ENCODE peak calls at places on chromosomes 11 and 22, in nine cellular contexts. One of them, this sample, is unnamed.
A peak's percentile ranks its signal among the peaks of the same experiment; 100 is the strongest.

GRCh38 chr11:296206-296975 is 2.9 kb downstream of the IFITM5 start:
- DNase-seq in MM.1S: no peak
- DNase-seq in ovary: no peak
- DNase-seq in keratinocyte: no peak
- DNase-seq in cardiac muscle cell: no peak
- DNase-seq in thoracic aorta: no peak
- DNase-seq in stomach: no peak
- DNase-seq in OCI-LY7: no peak
- DNase-seq in uterus: peak; percentile 8
- DNase-seq in this sample: no peak

GRCh38 chr11:15769203-15769602 is 587.1 kb downstream of the SOX6 start:
- DNase-seq in ovary: no peak
- DNase-seq in stomach: peak; percentile 55
- DNase-seq in uterus: no peak
- DNase-seq in MM.1S: no peak
- DNase-seq in thoracic aorta: no peak
- DNase-seq in cardiac muscle cell: no peak
- DNase-seq in OCI-LY7: no peak
- DNase-seq in keratinocyte: no peak
- DNase-seq in this sample: no peak

GRCh38 chr11:72406536-72407507 is 27.5 kb downstream of the CLPB start:
- DNase-seq in cardiac muscle cell: peak; percentile 37
- DNase-seq in uterus: no peak
- DNase-seq in keratinocyte: no peak
- DNase-seq in OCI-LY7: no peak
- DNase-seq in MM.1S: no peak
- DNase-seq in thoracic aorta: no peak
- DNase-seq in ovary: no peak
- DNase-seq in stomach: no peak
- DNase-seq in this sample: no peak

GRCh38 chr11:9687736-9688494 is 24.0 kb downstream of the SWAP70 start:
- DNase-seq in thoracic aorta: no peak
- DNase-seq in ovary: no peak
- DNase-seq in cardiac muscle cell: peak; percentile 60
- DNase-seq in OCI-LY7: no peak
- DNase-seq in uterus: no peak
- DNase-seq in keratinocyte: no peak
- DNase-seq in MM.1S: no peak
- DNase-seq in stomach: peak; percentile 53
- DNase-seq in this sample: no peak

GRCh38 chr11:113162590-113162961 is 151.8 kb upstream of the TTC12 start:
- DNase-seq in uterus: no peak
- DNase-seq in cardiac muscle cell: peak; percentile 53
- DNase-seq in MM.1S: no peak
- DNase-seq in keratinocyte: no peak
- DNase-seq in OCI-LY7: no peak
- DNase-seq in stomach: peak; percentile 50
- DNase-seq in thoracic aorta: no peak
- DNase-seq in ovary: peak; percentile 58
- DNase-seq in this sample: no peak

GRCh38 chr11:116986521-116987105 is 111.6 kb downstream of the SIK3 start:
- DNase-seq in ovary: no peak
- DNase-seq in cardiac muscle cell: peak; percentile 60
- DNase-seq in keratinocyte: peak; percentile 65
- DNase-seq in OCI-LY7: peak; percentile 30
- DNase-seq in MM.1S: peak; percentile 75
- DNase-seq in uterus: no peak
- DNase-seq in stomach: no peak
- DNase-seq in thoracic aorta: no peak
- DNase-seq in this sample: no peak

GRCh38 chr11:126878892-126879291 is 121.7 kb downstream of the KIRREL3 start:
- DNase-seq in uterus: no peak
- DNase-seq in thoracic aorta: no peak
- DNase-seq in MM.1S: no peak
- DNase-seq in cardiac muscle cell: no peak
- DNase-seq in stomach: no peak
- DNase-seq in OCI-LY7: no peak
- DNase-seq in ovary: no peak
- DNase-seq in keratinocyte: no peak
- DNase-seq in this sample: no peak

GRCh38 chr11:35165416-35166368 is 26.7 kb downstream of the CD44 start:
- DNase-seq in keratinocyte: no peak
- DNase-seq in ovary: no peak
- DNase-seq in stomach: peak; percentile 46
- DNase-seq in MM.1S: peak; percentile 98
- DNase-seq in uterus: no peak
- DNase-seq in OCI-LY7: peak; percentile 82
- DNase-seq in cardiac muscle cell: peak; percentile 87
- DNase-seq in thoracic aorta: no peak
- DNase-seq in this sample: no peak

GRCh38 chr11:92111291-92111690 is 113.3 kb upstream of the FAT3 start:
- DNase-seq in keratinocyte: no peak
- DNase-seq in ovary: no peak
- DNase-seq in uterus: no peak
- DNase-seq in stomach: no peak
- DNase-seq in thoracic aorta: no peak
- DNase-seq in MM.1S: no peak
- DNase-seq in cardiac muscle cell: no peak
- DNase-seq in OCI-LY7: no peak
- DNase-seq in this sample: no peak

GRCh38 chr11:71298761-71299181 is 46.4 kb upstream of the SHANK2 start:
- DNase-seq in stomach: peak; percentile 22
- DNase-seq in ovary: no peak
- DNase-seq in OCI-LY7: no peak
- DNase-seq in MM.1S: no peak
- DNase-seq in keratinocyte: no peak
- DNase-seq in uterus: no peak
- DNase-seq in cardiac muscle cell: no peak
- DNase-seq in thoracic aorta: no peak
- DNase-seq in this sample: peak; percentile 86

GRCh38 chr22:20146777-20147176 is 4.1 kb downstream of the CCDC188 start:
- DNase-seq in MM.1S: no peak
- DNase-seq in uterus: no peak
- DNase-seq in stomach: no peak
- DNase-seq in ovary: no peak
- DNase-seq in keratinocyte: no peak
- DNase-seq in OCI-LY7: no peak
- DNase-seq in cardiac muscle cell: no peak
- DNase-seq in thoracic aorta: no peak
- DNase-seq in this sample: no peak

DNA sequence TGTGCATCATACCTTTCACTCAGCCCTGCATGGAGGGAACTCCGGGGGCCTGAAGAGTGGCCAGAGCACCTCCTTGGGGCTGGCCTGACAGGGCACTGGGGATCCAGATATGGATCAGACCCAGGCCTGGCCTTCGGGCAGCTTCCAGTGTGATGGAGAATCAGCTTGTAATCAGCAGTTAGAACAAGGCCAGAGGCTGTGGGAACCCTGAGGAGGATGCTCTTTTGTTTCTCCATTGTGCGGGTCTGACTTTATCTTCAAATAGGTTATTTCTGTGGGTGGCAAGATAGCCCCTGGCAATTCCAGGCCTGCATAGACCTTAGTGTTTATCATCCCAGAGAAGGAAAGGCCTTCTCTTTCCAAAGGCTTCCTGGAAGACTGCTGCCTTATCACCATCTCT is 12.3 kb downstream of the DGAT2 start:
- DNase-seq in keratinocyte: no peak
- DNase-seq in uterus: no peak
- DNase-seq in cardiac muscle cell: no peak
- DNase-seq in ovary: no peak
- DNase-seq in thoracic aorta: no peak
- DNase-seq in stomach: no peak
- DNase-seq in OCI-LY7: no peak
- DNase-seq in MM.1S: no peak
- DNase-seq in this sample: no peak
- H3K4me1 ChIP-seq in keratinocyte: peaks cover 8% of the 10 kb centered on the region
- H3K4me1 ChIP-seq in uterus: no peaks in the 10 kb centered on the region
- H3K4me1 ChIP-seq in cardiac muscle cell: no peaks in the 10 kb centered on the region
- H3K4me1 ChIP-seq in ovary: peaks cover 2% of the 10 kb centered on the region
- H3K4me1 ChIP-seq in thoracic aorta: no peaks in the 10 kb centered on the region
- H3K4me1 ChIP-seq in stomach: no peaks in the 10 kb centered on the region
- H3K4me1 ChIP-seq in OCI-LY7: peaks cover 5% of the 10 kb centered on the region
- H3K4me1 ChIP-seq in MM.1S: no peaks in the 10 kb centered on the region
- H3K4me1 ChIP-seq in this sample: no peaks in the 10 kb centered on the region

GRCh38 chr22:29945435-29945834 is 62.5 kb downstream of the MTMR3 start:
- DNase-seq in MM.1S: no peak
- DNase-seq in keratinocyte: no peak
- DNase-seq in thoracic aorta: no peak
- DNase-seq in stomach: no peak
- DNase-seq in uterus: no peak
- DNase-seq in OCI-LY7: no peak
- DNase-seq in cardiac muscle cell: no peak
- DNase-seq in ovary: no peak
- DNase-seq in this sample: no peak

GRCh38 chr22:29947410-29948387 is 64.7 kb downstream of the MTMR3 start:
- DNase-seq in cardiac muscle cell: peak; percentile 41
- DNase-seq in uterus: no peak
- DNase-seq in MM.1S: no peak
- DNase-seq in OCI-LY7: no peak
- DNase-seq in stomach: no peak
- DNase-seq in thoracic aorta: no peak
- DNase-seq in keratinocyte: no peak
- DNase-seq in ovary: no peak
- DNase-seq in this sample: no peak

GRCh38 chr22:29944339-29944738 is 61.4 kb downstream of the MTMR3 start:
- DNase-seq in thoracic aorta: no peak
- DNase-seq in keratinocyte: no peak
- DNase-seq in stomach: no peak
- DNase-seq in ovary: no peak
- DNase-seq in OCI-LY7: no peak
- DNase-seq in MM.1S: no peak
- DNase-seq in uterus: no peak
- DNase-seq in cardiac muscle cell: no peak
- DNase-seq in this sample: no peak

GRCh38 chr22:29949872-29950271 is 66.9 kb downstream of the MTMR3 start:
- DNase-seq in keratinocyte: no peak
- DNase-seq in ovary: no peak
- DNase-seq in MM.1S: no peak
- DNase-seq in stomach: no peak
- DNase-seq in thoracic aorta: no peak
- DNase-seq in cardiac muscle cell: no peak
- DNase-seq in uterus: no peak
- DNase-seq in OCI-LY7: no peak
- DNase-seq in this sample: no peak

DNA sequence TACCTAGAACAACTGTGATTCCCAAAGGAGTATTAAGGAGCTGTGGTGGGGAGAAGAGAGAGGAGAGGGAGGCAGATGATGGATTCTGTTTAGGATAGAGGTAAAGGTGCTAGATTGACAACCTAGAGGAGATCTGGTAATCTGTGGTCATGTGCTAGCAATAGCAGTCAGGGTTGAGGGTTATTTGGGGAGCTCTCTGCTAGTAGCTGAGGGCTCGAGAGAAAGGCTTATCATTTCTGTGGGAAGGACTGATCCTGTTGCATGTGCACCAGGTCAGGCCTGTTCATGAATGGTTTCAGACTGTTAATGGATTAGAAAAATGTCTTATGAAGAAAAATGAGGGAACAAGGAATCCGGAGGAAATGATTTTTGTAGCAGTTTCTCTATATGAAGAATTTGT is 63.2 kb downstream of the MTMR3 start:
- DNase-seq in thoracic aorta: no peak
- DNase-seq in ovary: no peak
- DNase-seq in stomach: no peak
- DNase-seq in uterus: no peak
- DNase-seq in OCI-LY7: no peak
- DNase-seq in keratinocyte: no peak
- DNase-seq in cardiac muscle cell: no peak
- DNase-seq in MM.1S: no peak
- DNase-seq in this sample: no peak
- H3K4me1 ChIP-seq in thoracic aorta: peaks cover 19% of the 10 kb centered on the region
- H3K4me1 ChIP-seq in ovary: peaks cover 7% of the 10 kb centered on the region
- H3K4me1 ChIP-seq in stomach: peaks cover 71% of the 10 kb centered on the region
- H3K4me1 ChIP-seq in uterus: peaks cover 14% of the 10 kb centered on the region
- H3K4me1 ChIP-seq in OCI-LY7: no peaks in the 10 kb centered on the region
- H3K4me1 ChIP-seq in keratinocyte: peaks cover 5% of the 10 kb centered on the region
- H3K4me1 ChIP-seq in cardiac muscle cell: peaks cover 8% of the 10 kb centered on the region
- H3K4me1 ChIP-seq in MM.1S: no peaks in the 10 kb centered on the region
- H3K4me1 ChIP-seq in this sample: peaks cover 67% of the 10 kb centered on the region

GRCh38 chr22:31488988-31489617 is 539 bp downstream of the EIF4ENIF1 start:
- DNase-seq in uterus: peak; percentile 22
- DNase-seq in MM.1S: peak; percentile 23
- DNase-seq in thoracic aorta: no peak
- DNase-seq in keratinocyte: no peak
- DNase-seq in cardiac muscle cell: peak; percentile 46
- DNase-seq in stomach: peak; percentile 36
- DNase-seq in OCI-LY7: peak; percentile 52
- DNase-seq in ovary: peak; percentile 24
- DNase-seq in this sample: no peak

GRCh38 chr22:31489632-31490495 is at the start of gene EIF4ENIF1:
- DNase-seq in MM.1S: peak; percentile 85
- DNase-seq in cardiac muscle cell: peak; percentile 92
- DNase-seq in OCI-LY7: peak; percentile 87
- DNase-seq in thoracic aorta: peak; percentile 64
- DNase-seq in keratinocyte: no peak
- DNase-seq in uterus: peak; percentile 84
- DNase-seq in stomach: peak; percentile 87
- DNase-seq in ovary: peak; percentile 86
- DNase-seq in this sample: peak; percentile 94

GRCh38 chr22:31491218-31491962 is 1.7 kb upstream of the EIF4ENIF1 start:
- DNase-seq in MM.1S: no peak
- DNase-seq in keratinocyte: no peak
- DNase-seq in uterus: no peak
- DNase-seq in thoracic aorta: no peak
- DNase-seq in cardiac muscle cell: no peak
- DNase-seq in OCI-LY7: no peak
- DNase-seq in stomach: no peak
- DNase-seq in ovary: no peak
- DNase-seq in this sample: no peak

GRCh38 chr22:31490496-31490925 is 869 bp upstream of the EIF4ENIF1 start:
- DNase-seq in ovary: no peak
- DNase-seq in uterus: peak; percentile 23
- DNase-seq in MM.1S: peak; percentile 89
- DNase-seq in thoracic aorta: no peak
- DNase-seq in keratinocyte: no peak
- DNase-seq in stomach: peak; percentile 53
- DNase-seq in OCI-LY7: peak; percentile 94
- DNase-seq in cardiac muscle cell: peak; percentile 70
- DNase-seq in this sample: peak; percentile 92

DNA sequence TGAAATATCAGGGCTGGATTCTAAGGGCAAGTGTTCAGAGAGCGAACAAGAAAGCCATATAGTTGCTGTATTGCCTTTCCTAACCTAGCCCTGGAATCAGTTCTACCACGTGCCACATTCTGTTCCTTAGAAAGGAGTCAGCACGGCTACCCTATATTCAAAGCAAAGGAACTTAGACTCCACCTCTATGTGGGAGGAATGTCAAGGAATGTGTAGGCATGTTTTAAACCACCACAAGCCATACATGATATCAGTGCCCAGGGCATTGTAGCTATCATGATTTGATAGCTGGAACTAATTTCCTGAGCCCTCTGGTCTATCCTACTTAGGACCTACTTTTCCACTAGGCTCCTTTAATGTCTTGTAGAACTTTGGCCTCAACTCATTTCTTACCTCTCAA is 2.5 kb upstream of the EIF4ENIF1 start:
- DNase-seq in MM.1S: no peak
- DNase-seq in OCI-LY7: no peak
- DNase-seq in stomach: no peak
- DNase-seq in ovary: no peak
- DNase-seq in keratinocyte: no peak
- DNase-seq in thoracic aorta: no peak
- DNase-seq in cardiac muscle cell: peak; percentile 3
- DNase-seq in uterus: no peak
- DNase-seq in this sample: no peak
- H3K4me1 ChIP-seq in MM.1S: peaks cover 24% of the 10 kb centered on the region
- H3K4me1 ChIP-seq in OCI-LY7: peaks cover 56% of the 10 kb centered on the region
- H3K4me1 ChIP-seq in stomach: peaks cover 48% of the 10 kb centered on the region
- H3K4me1 ChIP-seq in ovary: peaks cover 4% of the 10 kb centered on the region
- H3K4me1 ChIP-seq in keratinocyte: peaks cover 33% of the 10 kb centered on the region
- H3K4me1 ChIP-seq in thoracic aorta: peaks cover 21% of the 10 kb centered on the region
- H3K4me1 ChIP-seq in cardiac muscle cell: peaks cover 6% of the 10 kb centered on the region
- H3K4me1 ChIP-seq in uterus: no peaks in the 10 kb centered on the region
- H3K4me1 ChIP-seq in this sample: peaks cover 30% of the 10 kb centered on the region

GRCh38 chr11:2981130-2981529 is 11.0 kb downstream of the NAP1L4 start:
- DNase-seq in OCI-LY7: no peak
- DNase-seq in stomach: no peak
- DNase-seq in ovary: no peak
- DNase-seq in uterus: no peak
- DNase-seq in thoracic aorta: no peak
- DNase-seq in cardiac muscle cell: no peak
- DNase-seq in keratinocyte: no peak
- DNase-seq in MM.1S: no peak
- DNase-seq in this sample: no peak
- H3K4me1 ChIP-seq in OCI-LY7: peaks cover 7% of the 10 kb centered on the region
- H3K4me1 ChIP-seq in stomach: peaks cover 77% of the 10 kb centered on the region
- H3K4me1 ChIP-seq in ovary: peaks cover 1% of the 10 kb centered on the region
- H3K4me1 ChIP-seq in uterus: no peaks in the 10 kb centered on the region
- H3K4me1 ChIP-seq in thoracic aorta: peaks cover 2% of the 10 kb centered on the region
- H3K4me1 ChIP-seq in cardiac muscle cell: peaks cover 9% of the 10 kb centered on the region
- H3K4me1 ChIP-seq in keratinocyte: peaks cover 33% of the 10 kb centered on the region
- H3K4me1 ChIP-seq in MM.1S: peaks cover 23% of the 10 kb centered on the region
- H3K4me1 ChIP-seq in this sample: peaks cover 41% of the 10 kb centered on the region

This sample was measured in esophagus muscularis mucosa.